ENCODE peak calls at places on chromosome 10, in ten cellular contexts. L is right cardiac atrium; Y is naive thymus-derived CD4-positive, alpha-beta T cell; N is pancreas; U is activated CD8-positive, alpha-beta T cell treated with anti-CD3 and anti-CD28 coated beads for 36 hours; D is gastroesophageal sphincter; C is activated naive CD4-positive, alpha-beta T cell treated with anti-CD3 and anti-CD28 coated beads, Interleukin-2, amount 50 U/mL, for 72 hours; S is left lung; Z is T-helper 17 cell; F is A549. V is an unnamed sample.

GRCh38 chr10:110373857-110374654 is 69.3 kb upstream of the SMNDC1 start:
- ATAC-seq in L (no peak), Y (no peak), N (no peak), U (no peak), D (no peak), C (no peak), S (no peak), Z (no peak), F (no peak), V (peak; percentile 75)

GRCh38 chr10:72292223-72292691 is 18.5 kb downstream of the DDIT4 start:
- ATAC-seq in L (no peak), Y (no peak), N (peak; percentile 80), U (peak; percentile 54), D (no peak), C (peak; percentile 70), S (peak; percentile 30), Z (no peak), F (peak; percentile 31), V (no peak)

GRCh38 chr10:131982185-131982756 is 548 bp upstream of the BNIP3 start:
- ATAC-seq in L (no peak), Y (peak; percentile 10), N (no peak), U (peak; percentile 19), D (peak; percentile 8), C (peak; percentile 13), S (peak; percentile 1), Z (peak; percentile 19), F (no peak), V (peak; percentile 42)

GRCh38 chr10:75127481-75127880 is 16.0 kb downstream of the SAMD8 start:
- ATAC-seq in L (peak; percentile 13), Y (no peak), N (no peak), U (no peak), D (no peak), C (no peak), S (no peak), Z (no peak), F (no peak), V (no peak)

GRCh38 chr10:117175901-117176534 is 21.3 kb upstream of the KCNK18 start:
- ATAC-seq in L (peak; percentile 80), Y (peak; percentile 59), N (peak; percentile 89), U (peak; percentile 48), D (peak; percentile 39), C (peak; percentile 54), S (peak; percentile 87), Z (peak; percentile 52), F (peak; percentile 70), V (peak; percentile 56)

GRCh38 chr10:59036311-59037017 is 140.0 kb upstream of the PHYHIPL start:
- ATAC-seq in L (no peak), Y (no peak), N (peak; percentile 89), U (no peak), D (no peak), C (no peak), S (no peak), Z (no peak), F (no peak), V (no peak)

GRCh38 chr10:17655567-17656146 is 11.7 kb downstream of the STAM start:
- ATAC-seq in L (no peak), Y (peak; percentile 68), N (no peak), U (peak; percentile 52), D (no peak), C (peak; percentile 22), S (peak; percentile 45), Z (peak; percentile 69), F (no peak), V (peak; percentile 98)

GRCh38 chr10:34186013-34186412 is 629.1 kb downstream of the PARD3 start:
- ATAC-seq in L (peak; percentile 64), Y (no peak), N (no peak), U (no peak), D (no peak), C (no peak), S (no peak), Z (no peak), F (no peak), V (no peak)

GRCh38 chr10:71392292-71392691 is 4.4 kb upstream of the CDH23 start:
- ATAC-seq in L (no peak), Y (no peak), N (no peak), U (no peak), D (no peak), C (no peak), S (no peak), Z (no peak), F (no peak), V (no peak)

GRCh38 chr10:49282879-49283321 is 16.1 kb upstream of the C10orf71 start:
- ATAC-seq in L (no peak), Y (peak; percentile 68), N (no peak), U (no peak), D (no peak), C (no peak), S (peak; percentile 34), Z (no peak), F (no peak), V (no peak)

V was measured in stimulated activated memory B cell treated with anti-CD40 and anti-IgM and Interleukin-4, amounts not matched to agents 10 μg/mL and 1 μg/mL and 100 μg/mL, for 72 hours.